ENCODE peak calls at places on chromosomes 4 and X, in four cellular contexts. B is Caco-2; K is NCI-H2029; T is stimulated activated CD8-positive, alpha-beta memory T cell treated with anti-CD3 and anti-CD28 coated beads, Interleukin-2, amount 100 ng/mL, for 1 hour. R is an unnamed sample.

GRCh38 chr4:73705721-73706120 is 34.6 kb upstream of the CXCL8 start:
- DNase-seq in K (no peak), T (no peak), B (no peak), R (no peak)

GRCh38 chr4:53227451-53227850 is 138.4 kb downstream of the SCFD2 start:
- DNase-seq in T (no peak), K (no peak), B (no peak), R (no peak)

GRCh38 chrX:46072776-46073175 is 472.4 kb downstream of the ZNF674 start:
- DNase-seq in T (no peak), K (no peak), B (no peak), R (no peak)

GRCh38 chr4:24989327-24989726 is 41.4 kb downstream of the LGI2 start:
- DNase-seq in B (no peak), K (no peak), T (no peak), R (no peak)

GRCh38 chrX:81925812-81926211 is 723.9 kb downstream of the SH3BGRL start:
- DNase-seq in T (no peak), K (no peak), B (no peak), R (no peak)

GRCh38 chr4:75412746-75413145 is 101.5 kb downstream of the RCHY1 start:
- DNase-seq in T (no peak), K (no peak), B (no peak), R (no peak)

GRCh38 chr4:107719211-107719926 is 665 bp downstream of the PAPSS1 start:
- DNase-seq in K (no peak), B (peak), T (no peak), R (no peak)

GRCh38 chr4:123741906-123742305 is 345.3 kb downstream of the SPRY1 start:
- DNase-seq in T (no peak), K (no peak), B (no peak), R (no peak)

GRCh38 chrX:84320606-84321005 is 132.6 kb upstream of the RPS6KA6 start:
- DNase-seq in K (no peak), T (no peak), B (no peak), R (no peak)

R was measured in NCI-H774.